ENCODE peak calls at places on chromosomes 16 and 17, in five cellular contexts. K is ascending aorta, C is sigmoid colon, A is breast epithelium, X is RWPE1. E is an unnamed sample.

GRCh38 chr16:6803171-6803570 is 529.5 kb upstream of the RBFOX1 start:
- DNase-seq in X (no peak), C (no peak), A (no peak), K (no peak), E (no peak)

GRCh38 chr16:88993006-88993787 is 16.2 kb upstream of the CBFA2T3 start:
- DNase-seq in C (no peak), A (no peak), K (no peak), X (no peak), E (no peak)

GRCh38 chr17:8041249-8041928 is 2.5 kb downstream of the ALOX15B start:
- DNase-seq in C (no peak), X (peak; percentile 53), A (peak; percentile 60), K (no peak), E (no peak)

GRCh38 chr16:74770826-74771526 is 3.6 kb downstream of the FA2H start:
- DNase-seq in A (no peak), K (no peak), X (no peak), C (no peak), E (no peak)

GRCh38 chr17:64174686-64175456 is 44.9 kb upstream of the ERN1 start:
- DNase-seq in K (peak; percentile 79), X (no peak), A (no peak), C (no peak), E (no peak)

GRCh38 chr16:86578499-86579267 is at the start of gene FOXL1:
- DNase-seq in X (no peak), K (no peak), A (no peak), C (no peak), E (no peak)

GRCh38 chr17:38702900-38703741 is 2.0 kb upstream of the MLLT6 start:
- DNase-seq in X (no peak), A (no peak), C (no peak), K (no peak), E (no peak)

GRCh38 chr17:45964634-45965033 is 34.4 kb upstream of the STH start:
- DNase-seq in A (no peak), K (no peak), X (no peak), C (no peak), E (no peak)

GRCh38 chr16:21088646-21089538 is 61.8 kb downstream of the DNAH3 start:
- DNase-seq in A (no peak), X (no peak), C (no peak), K (no peak), E (no peak)

GRCh38 chr17:27552467-27552779 is 78.6 kb upstream of the LGALS9 start:
- DNase-seq in A (no peak), X (peak; percentile 76), C (no peak), K (no peak), E (no peak)

GRCh38 chr17:9402590-9403199 is 172.9 kb downstream of the STX8 start:
- DNase-seq in K (no peak), X (no peak), C (no peak), A (no peak), E (no peak)

GRCh38 chr16:84177740-84178070 is 9.2 kb downstream of the TAF1C start:
- DNase-seq in K (no peak), C (no peak), X (peak; percentile 46), A (no peak), E (no peak)

DNA sequence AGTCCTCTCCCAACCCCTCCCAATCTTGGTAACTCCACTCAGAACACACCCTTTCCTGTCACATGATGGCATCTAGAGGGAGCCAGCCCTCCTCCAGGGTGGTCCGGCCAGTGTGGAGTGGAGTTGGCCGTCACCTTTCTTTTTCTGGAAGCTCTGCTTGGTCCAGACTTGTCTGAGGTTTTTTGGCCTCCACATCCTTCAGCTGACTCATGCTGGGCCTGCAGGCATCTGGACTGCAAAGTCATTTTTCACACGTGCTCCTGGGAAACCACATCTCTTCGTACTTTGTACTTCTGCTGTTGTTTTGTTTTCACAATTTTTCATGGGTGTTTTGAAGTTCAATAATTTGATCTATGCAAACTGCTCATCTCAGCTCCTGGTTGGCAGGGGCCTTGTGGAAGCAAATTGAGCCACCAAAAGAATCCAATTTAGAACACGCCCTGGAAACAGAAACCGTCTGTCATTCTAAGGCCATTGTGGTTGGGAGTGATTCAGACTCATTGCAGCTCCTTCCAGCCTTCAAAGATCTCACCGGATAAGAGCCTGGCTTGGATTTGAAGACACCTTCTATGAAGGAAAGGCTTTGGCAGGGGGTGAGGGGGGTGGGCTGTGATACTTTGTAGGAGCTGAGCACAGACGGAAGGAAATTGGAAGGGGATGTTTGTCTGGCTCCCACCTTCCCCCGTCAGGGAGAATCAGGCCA is 42.4 kb upstream of the NF1 start:
- DNase-seq in X (peak; percentile 95), K (peak; percentile 81), A (peak; percentile 88), C (peak; percentile 86), E (no peak)
- H3K27ac ChIP-seq in X (peak overlapping the region; percentile 92), K (peak overlapping the region; percentile 84), A (peak overlapping the region; percentile 74), C (no peak overlapping the region), E (no peak overlapping the region)

GRCh38 chr17:81723651-81724209 is 11.6 kb downstream of the SLC25A10 start:
- DNase-seq in X (no peak), C (no peak), K (no peak), A (no peak), E (no peak)
- H3K27ac ChIP-seq in X (peak overlapping the region; percentile 86), C (no peak overlapping the region), K (no peak overlapping the region), A (peak overlapping the region; percentile 73), E (no peak overlapping the region)

DNA sequence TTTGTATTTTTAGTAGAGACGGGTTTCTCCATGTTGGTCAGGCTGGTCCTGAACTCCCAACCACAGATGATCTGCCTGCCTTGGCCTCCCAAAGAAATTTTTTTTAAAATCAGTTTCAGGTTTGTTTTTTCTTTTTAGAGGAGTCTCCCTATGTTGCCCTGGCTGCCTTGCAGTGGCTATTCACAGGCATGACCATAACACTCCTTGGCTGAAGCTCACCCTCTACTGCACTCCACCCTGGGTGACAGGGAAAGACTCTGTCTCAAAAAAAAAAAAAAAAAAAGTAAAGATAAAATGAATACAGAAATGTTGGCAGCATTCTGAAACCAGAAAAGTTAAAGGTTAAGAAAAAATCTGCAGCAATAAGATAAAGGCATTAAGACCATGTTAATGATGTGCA is 15.1 kb downstream of the YWHAE start:
- DNase-seq in X (no peak), K (no peak), A (no peak), C (no peak), E (no peak)
- H3K27ac ChIP-seq in X (no peak overlapping the region), K (peak overlapping the region; percentile 72), A (no peak overlapping the region), C (no peak overlapping the region), E (no peak overlapping the region)

GRCh38 chr16:17447273-17447672 is 23.5 kb downstream of the XYLT1 start:
- DNase-seq in X (no peak), C (no peak), A (no peak), K (no peak), E (no peak)
- H3K27ac ChIP-seq in X (no peak overlapping the region), C (no peak overlapping the region), A (no peak overlapping the region), K (no peak overlapping the region), E (no peak overlapping the region)

GRCh38 chr17:77124192-77124908 is 16.4 kb upstream of the SEC14L1 start:
- DNase-seq in X (peak; percentile 58), A (peak; percentile 42), K (no peak), C (no peak), E (no peak)
- H3K27ac ChIP-seq in X (peak overlapping the region; percentile 97), A (peak overlapping the region; percentile 85), K (peak overlapping the region; percentile 44), C (peak overlapping the region; percentile 61), E (peak overlapping the region; percentile 33)

GRCh38 chr17:37194208-37194607 is 181.6 kb upstream of the C17orf78 start:
- DNase-seq in X (no peak), C (no peak), A (no peak), K (no peak), E (no peak)
- H3K27ac ChIP-seq in X (no peak overlapping the region), C (no peak overlapping the region), A (no peak overlapping the region), K (no peak overlapping the region), E (no peak overlapping the region)

DNA sequence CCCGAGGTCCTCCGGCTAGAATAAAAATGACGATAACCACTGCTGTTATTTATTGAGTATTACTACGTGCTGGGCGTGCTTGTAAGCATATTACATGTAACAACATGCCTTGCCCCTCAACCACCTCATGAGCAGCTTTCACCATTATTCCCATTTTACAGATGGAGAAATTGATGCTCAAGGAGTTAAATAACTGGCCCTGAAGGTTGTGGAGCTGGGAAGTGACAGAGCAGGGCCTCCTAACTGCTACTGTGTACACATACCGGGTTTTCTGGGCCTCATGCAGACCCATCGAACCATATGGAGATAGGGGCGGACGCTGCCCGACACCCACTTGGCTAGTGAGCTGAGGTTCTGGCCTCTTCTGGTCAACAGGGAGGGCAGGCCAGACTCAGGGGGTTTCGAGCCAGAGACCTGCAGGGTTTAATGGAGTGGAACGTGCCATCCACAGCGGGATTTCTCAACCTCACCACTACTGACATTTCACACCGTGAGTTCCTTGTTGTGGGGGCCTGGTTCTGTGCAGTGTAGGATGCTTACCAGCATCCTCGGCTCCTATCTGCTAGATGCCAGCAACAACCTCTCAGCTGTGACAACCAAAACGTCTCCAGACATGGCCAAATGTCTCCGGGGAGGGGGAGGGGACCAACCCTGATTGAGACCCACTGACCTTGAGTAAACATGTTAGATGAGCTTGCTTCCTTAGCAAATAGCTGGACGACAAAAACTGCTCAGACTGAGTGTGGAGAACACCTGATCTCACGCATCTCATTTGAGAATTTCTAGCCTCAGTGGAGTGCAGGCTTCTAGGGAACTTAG is 432.0 kb downstream of the SLC39A11 start:
- DNase-seq in C (peak; percentile 32), A (no peak), X (no peak), K (no peak), E (no peak)
- H3K27ac ChIP-seq in C (no peak overlapping the region), A (no peak overlapping the region), X (peak overlapping the region; percentile 77), K (no peak overlapping the region), E (no peak overlapping the region)

DNA sequence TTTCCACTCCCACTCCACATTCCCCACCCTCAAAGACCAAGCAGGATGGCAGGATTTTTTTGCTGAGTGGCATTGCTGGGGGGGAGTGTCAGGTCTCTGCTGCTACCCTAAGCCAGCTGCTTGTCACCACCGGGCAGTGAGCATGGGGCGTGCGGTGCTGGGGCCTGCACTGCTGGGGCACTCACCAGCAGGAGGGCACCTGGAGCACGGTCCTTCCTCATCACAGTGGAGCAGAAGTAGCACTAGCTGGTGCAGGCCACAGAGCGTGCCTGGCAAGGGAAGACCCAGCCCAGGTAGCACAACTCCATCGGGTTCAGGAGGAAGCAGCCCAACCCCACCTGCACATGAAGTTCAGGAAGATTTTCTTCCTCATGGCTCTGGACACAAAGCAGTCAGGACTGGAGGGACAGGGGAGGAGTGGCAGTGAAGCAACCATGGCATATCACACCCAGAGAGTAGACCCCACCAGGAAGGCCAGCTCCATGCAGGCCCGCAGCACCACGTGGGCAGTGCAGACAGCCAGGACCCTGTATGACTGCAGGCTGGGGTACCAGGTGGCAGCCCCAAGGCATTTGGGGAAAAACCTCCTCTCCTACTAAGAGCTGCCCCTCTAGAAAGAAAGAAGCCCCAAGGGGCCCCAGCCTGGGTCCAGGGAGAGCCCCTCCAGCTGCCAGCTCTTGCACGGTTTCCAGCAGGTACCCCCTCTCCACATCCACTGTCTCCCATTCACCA is 16.8 kb upstream of the MYO18A start:
- DNase-seq in X (no peak), C (no peak), K (no peak), A (no peak), E (no peak)
- H3K27ac ChIP-seq in X (no peak overlapping the region), C (no peak overlapping the region), K (no peak overlapping the region), A (no peak overlapping the region), E (peak overlapping the region; percentile 26)

E was measured in substantia nigra.